ENCODE peak calls at places on chromosome 22, in ten cellular contexts. U is WTC11; F is activated CD8-positive, alpha-beta T cell treated with anti-CD3 and anti-CD28 coated beads for 36 hours; E is fibroblast of lung; R is nephron progenitor cell; V is sigmoid colon; N is progenitor cell of endocrine pancreas; H is tibial artery; Z is glutamatergic neuron; Y is heart right ventricle. C is an unnamed sample.

GRCh38 chr22:46758867-46759290 is 3.6 kb upstream of the TBC1D22A start:
- DNase-seq in U (peak; percentile 70), F (peak; percentile 71), E (peak; percentile 62), R (peak; percentile 57), V (no peak), N (peak; percentile 45), H (no peak), Z (peak; percentile 56), Y (no peak), C (no peak)

GRCh38 chr22:30606455-30607299 is at the start of gene TCN2:
- DNase-seq in U (peak; percentile 89), F (peak; percentile 75), E (peak; percentile 83), R (peak; percentile 55), V (peak; percentile 88), N (peak; percentile 73), H (peak; percentile 70), Z (peak; percentile 72), Y (peak; percentile 76), C (peak; percentile 25)

GRCh38 chr22:22099833-22100812 is 117.5 kb upstream of the TOP3B start:
- DNase-seq in U (peak; percentile 41), F (peak; percentile 10), E (no peak), R (no peak), V (no peak), N (no peak), H (no peak), Z (no peak), Y (no peak), C (no peak)

GRCh38 chr22:37525073-37525745 is 6.0 kb upstream of the CARD10 start:
- DNase-seq in U (no peak), F (peak; percentile 32), E (peak; percentile 61), R (no peak), V (no peak), N (no peak), H (no peak), Z (no peak), Y (no peak), C (no peak)

GRCh38 chr22:33605686-33606085 is 314.6 kb downstream of the LARGE1 start:
- DNase-seq in U (no peak), F (no peak), E (no peak), R (no peak), V (no peak), N (no peak), H (no peak), Z (no peak), Y (peak; percentile 64), C (no peak)

GRCh38 chr22:36292823-36293530 is 40.0 kb downstream of the APOL1 start:
- DNase-seq in U (no peak), F (no peak), E (no peak), R (no peak), V (peak; percentile 55), N (no peak), H (no peak), Z (no peak), Y (no peak), C (no peak)

GRCh38 chr22:29143848-29144785 is 61.6 kb upstream of the EMID1 start:
- DNase-seq in U (no peak), F (no peak), E (no peak), R (no peak), V (peak; percentile 53), N (no peak), H (no peak), Z (no peak), Y (no peak), C (no peak)

GRCh38 chr22:25650834-25651233 is 86.4 kb downstream of the GRK3 start:
- DNase-seq in U (no peak), F (no peak), E (no peak), R (no peak), V (no peak), N (no peak), H (no peak), Z (no peak), Y (no peak), C (no peak)

DNA sequence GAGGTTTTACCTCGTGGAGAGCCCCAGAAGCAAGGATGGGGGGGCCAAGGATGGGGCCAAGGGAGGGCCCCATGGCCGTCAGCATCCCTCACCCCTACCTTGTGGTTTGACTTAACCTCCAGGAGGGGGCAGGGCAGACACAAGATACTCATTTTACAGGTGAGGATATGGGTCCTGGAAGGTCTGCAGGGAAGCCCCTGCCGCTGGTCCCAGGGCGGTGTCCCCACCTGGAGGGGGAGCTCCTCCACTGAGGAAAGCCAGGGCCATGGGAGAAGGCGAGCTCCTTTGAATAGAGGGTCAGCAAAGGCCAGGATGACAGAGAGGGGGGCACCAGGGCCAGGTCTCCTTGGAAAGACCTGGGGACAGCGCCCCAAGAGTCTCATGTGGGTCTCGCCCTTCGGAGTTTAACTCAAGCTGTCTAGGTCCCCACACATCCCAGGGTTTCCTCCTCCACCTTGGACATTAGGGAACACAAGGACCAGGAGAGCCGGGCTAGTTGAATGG is 5.9 kb upstream of the ADORA2A start:
- DNase-seq in U (peak; percentile 86), F (peak; percentile 68), E (no peak), R (no peak), V (no peak), N (no peak), H (no peak), Z (peak; percentile 14), Y (no peak), C (no peak)
- TF ChIP-seq CTCF in U (peak; percentile 33), F (peak; percentile 64), E (no peak), R (no peak), V (no peak), N (peak; percentile 61), H (no peak), Z (peak; percentile 20), Y (peak; percentile 45), C (peak; percentile 24)

GRCh38 chr22:41831828-41832552 is 915 bp upstream of the SREBF2 start:
- DNase-seq in U (no peak), F (no peak), E (no peak), R (no peak), V (no peak), N (no peak), H (no peak), Z (no peak), Y (no peak), C (no peak)

GRCh38 chr22:41831383-41831782 is 1.5 kb upstream of the SREBF2 start:
- DNase-seq in U (no peak), F (peak; percentile 32), E (peak; percentile 21), R (no peak), V (no peak), N (no peak), H (peak; percentile 26), Z (no peak), Y (no peak), C (no peak)

GRCh38 chr22:41834005-41834975 is 1.4 kb downstream of the SREBF2 start:
- DNase-seq in U (no peak), F (no peak), E (no peak), R (no peak), V (no peak), N (no peak), H (no peak), Z (no peak), Y (no peak), C (no peak)

GRCh38 chr22:41832553-41833368 is at the start of gene SREBF2:
- DNase-seq in U (peak; percentile 100), F (peak; percentile 100), E (peak; percentile 100), R (peak; percentile 99), V (peak; percentile 100), N (peak; percentile 98), H (peak; percentile 100), Z (peak; percentile 99), Y (peak; percentile 100), C (peak; percentile 57)

DNA sequence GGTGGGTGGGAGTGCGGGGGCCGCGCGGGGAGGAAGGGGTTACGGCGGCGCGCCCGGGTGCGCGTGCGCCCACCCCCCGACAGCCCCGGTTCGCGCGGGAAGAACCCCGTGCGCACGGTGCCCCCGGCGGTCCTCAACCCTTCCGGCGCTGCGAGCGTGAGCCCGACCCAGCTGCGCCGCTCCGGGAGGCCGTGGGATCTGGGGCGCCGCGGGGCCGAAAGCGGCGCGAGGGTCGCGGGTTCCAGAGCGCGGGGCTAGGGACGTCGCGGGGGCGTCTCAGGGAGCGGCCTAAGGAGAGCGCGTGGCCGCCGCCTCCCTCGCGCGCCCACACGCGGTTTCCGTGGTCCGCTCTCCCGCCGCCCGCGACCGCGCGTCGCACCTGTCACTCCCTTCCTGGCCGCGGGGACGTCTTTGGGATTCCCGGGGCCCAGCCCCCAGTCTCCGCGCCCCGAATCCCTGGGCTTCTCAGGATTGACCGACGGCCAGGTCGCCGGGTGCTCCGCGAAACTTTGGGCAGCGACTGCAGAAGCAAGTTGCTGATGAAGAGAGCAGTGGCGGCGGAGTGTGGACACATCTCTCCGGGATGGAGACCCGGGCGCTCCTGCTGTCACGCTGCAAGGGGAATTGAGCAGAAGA is 582 bp downstream of the SREBF2 start:
- DNase-seq in U (peak; percentile 59), F (peak; percentile 39), E (peak; percentile 20), R (peak; percentile 64), V (peak; percentile 78), N (peak; percentile 35), H (peak; percentile 47), Z (peak; percentile 60), Y (peak; percentile 24), C (no peak)
- TF ChIP-seq CTCF in U (no peak), F (no peak), E (no peak), R (no peak), V (no peak), N (no peak), H (peak; percentile 22), Z (no peak), Y (no peak), C (no peak)

DNA sequence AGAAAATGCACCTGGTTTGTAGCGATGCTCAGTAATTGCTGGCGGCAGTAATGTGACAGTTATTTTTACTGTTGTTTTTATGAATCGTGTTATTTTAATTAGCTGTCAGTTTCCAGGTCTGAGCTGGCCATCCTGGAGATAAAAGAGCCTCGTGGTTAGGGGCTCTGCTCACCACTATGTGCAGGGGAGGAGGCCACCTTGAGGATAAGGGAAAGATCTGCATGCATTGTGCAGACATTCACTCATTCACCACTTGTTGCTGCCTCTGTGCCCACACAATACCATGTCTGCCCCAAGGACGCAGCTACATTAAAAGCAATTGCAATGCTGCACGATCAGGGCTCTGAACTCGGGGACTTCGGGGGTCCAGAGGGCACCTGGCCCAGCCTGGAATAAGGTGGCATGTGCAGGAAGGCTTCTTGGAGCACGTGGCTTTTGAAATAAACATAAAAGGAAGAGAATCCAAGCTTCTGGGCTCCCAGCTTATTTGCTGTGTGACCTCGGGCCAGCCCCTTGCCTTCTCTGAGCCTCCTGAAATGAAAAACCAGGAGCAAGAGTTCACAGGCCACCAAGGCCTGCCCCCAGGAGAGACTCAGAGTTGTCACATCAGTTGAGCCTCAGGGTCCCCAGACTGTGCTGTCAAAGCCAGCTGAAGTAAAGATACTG is 44.7 kb upstream of the SHISAL1 start:
- DNase-seq in U (no peak), F (no peak), E (no peak), R (no peak), V (no peak), N (no peak), H (no peak), Z (no peak), Y (no peak), C (no peak)
- TF ChIP-seq CTCF in U (no peak), F (no peak), E (peak; percentile 8), R (no peak), V (peak; percentile 21), N (no peak), H (no peak), Z (no peak), Y (no peak), C (no peak)

DNA sequence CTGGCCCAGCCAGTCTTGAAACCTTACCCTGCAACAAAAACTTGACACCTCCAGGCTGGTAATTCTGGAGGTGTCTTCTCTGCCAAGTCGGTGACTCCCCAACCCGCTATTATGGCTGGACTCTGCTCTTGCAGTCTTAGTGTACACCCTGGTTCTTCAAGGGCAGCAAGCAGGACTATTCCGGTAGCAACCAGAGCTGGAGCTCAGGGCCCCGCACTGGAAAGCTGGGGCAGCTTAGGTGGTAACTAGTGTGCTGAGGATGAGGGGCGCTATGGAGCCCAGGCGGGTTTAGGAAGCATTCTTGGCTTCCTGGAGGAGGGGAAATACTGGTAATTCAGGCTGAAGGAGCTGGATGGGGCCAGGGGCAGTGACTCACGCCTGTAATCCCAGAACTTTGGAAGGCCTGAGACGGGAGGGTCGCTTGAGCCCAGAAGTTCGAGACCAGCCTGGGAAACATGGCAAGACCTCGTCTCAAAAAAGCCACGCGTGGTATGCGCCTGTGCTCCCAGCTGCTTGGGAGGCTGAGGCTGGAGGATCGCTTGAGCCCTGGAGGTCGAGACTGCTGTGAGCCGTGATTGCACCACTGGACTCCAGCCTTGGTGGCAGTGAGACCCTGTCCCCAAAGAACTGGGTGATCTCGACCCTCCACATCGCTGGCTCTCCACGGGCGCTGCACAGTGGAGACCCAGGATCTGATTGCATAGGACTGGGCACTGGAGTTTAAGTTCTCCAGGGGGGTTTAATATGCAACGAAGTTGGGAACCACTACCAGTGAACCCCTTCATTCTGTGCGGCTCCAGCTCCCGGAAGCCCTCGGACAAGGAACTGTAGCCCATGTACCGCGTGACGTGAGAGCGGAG is 10.6 kb upstream of the AIFM3 start:
- DNase-seq in U (peak; percentile 61), F (no peak), E (peak; percentile 32), R (no peak), V (no peak), N (no peak), H (no peak), Z (no peak), Y (no peak), C (no peak)
- TF ChIP-seq CTCF in U (no peak), F (no peak), E (no peak), R (no peak), V (no peak), N (peak; percentile 22), H (no peak), Z (no peak), Y (no peak), C (no peak)

C was measured in D721Med.